ENCODE peak calls at places on chromosomes 7 and 10, in ten cellular contexts. One of them, this sample, is unnamed.

GRCh38 chr7:49638166-49638565 is 135.3 kb upstream of the VWC2 start:
- DNase-seq in CD8-positive, alpha-beta T cell: no peak
- DNase-seq in A549: no peak
- DNase-seq in heart left ventricle: no peak
- DNase-seq in right lobe of liver: no peak
- DNase-seq in suprapubic skin: no peak
- DNase-seq in stomach: no peak
- DNase-seq in IMR-90: no peak
- DNase-seq in tibial nerve: no peak
- DNase-seq in cardiac muscle cell: no peak
- DNase-seq in this sample: no peak

GRCh38 chr10:28532223-28532508 is 752 bp upstream of the WAC start:
- DNase-seq in CD8-positive, alpha-beta T cell: no peak
- DNase-seq in A549: peak; percentile 21
- DNase-seq in heart left ventricle: no peak
- DNase-seq in right lobe of liver: peak; percentile 72
- DNase-seq in suprapubic skin: peak; percentile 83
- DNase-seq in stomach: no peak
- DNase-seq in IMR-90: no peak
- DNase-seq in tibial nerve: peak; percentile 23
- DNase-seq in cardiac muscle cell: no peak
- DNase-seq in this sample: no peak

GRCh38 chr7:137670521-137671064 is 176.2 kb downstream of the DGKI start:
- DNase-seq in CD8-positive, alpha-beta T cell: no peak
- DNase-seq in A549: no peak
- DNase-seq in heart left ventricle: no peak
- DNase-seq in right lobe of liver: no peak
- DNase-seq in suprapubic skin: no peak
- DNase-seq in stomach: no peak
- DNase-seq in IMR-90: peak; percentile 41
- DNase-seq in tibial nerve: no peak
- DNase-seq in cardiac muscle cell: no peak
- DNase-seq in this sample: no peak

GRCh38 chr7:31791881-31792280 is 104.9 kb downstream of the PPP1R17 start:
- DNase-seq in CD8-positive, alpha-beta T cell: no peak
- DNase-seq in A549: no peak
- DNase-seq in heart left ventricle: no peak
- DNase-seq in right lobe of liver: no peak
- DNase-seq in suprapubic skin: no peak
- DNase-seq in stomach: no peak
- DNase-seq in IMR-90: peak; percentile 72
- DNase-seq in tibial nerve: no peak
- DNase-seq in cardiac muscle cell: no peak
- DNase-seq in this sample: no peak

GRCh38 chr10:15245530-15245929 is 77.0 kb upstream of the NMT2 start:
- DNase-seq in CD8-positive, alpha-beta T cell: peak; percentile 55
- DNase-seq in A549: no peak
- DNase-seq in heart left ventricle: no peak
- DNase-seq in right lobe of liver: no peak
- DNase-seq in suprapubic skin: no peak
- DNase-seq in stomach: no peak
- DNase-seq in IMR-90: no peak
- DNase-seq in tibial nerve: no peak
- DNase-seq in cardiac muscle cell: peak; percentile 26
- DNase-seq in this sample: no peak

GRCh38 chr7:105806592-105807266 is 69.7 kb downstream of the ATXN7L1 start:
- DNase-seq in CD8-positive, alpha-beta T cell: peak; percentile 68
- DNase-seq in A549: peak; percentile 73
- DNase-seq in heart left ventricle: no peak
- DNase-seq in right lobe of liver: no peak
- DNase-seq in suprapubic skin: no peak
- DNase-seq in stomach: peak; percentile 35
- DNase-seq in IMR-90: peak; percentile 79
- DNase-seq in tibial nerve: no peak
- DNase-seq in cardiac muscle cell: peak; percentile 58
- DNase-seq in this sample: peak; percentile 55

GRCh38 chr10:52420656-52421055 is 106.6 kb downstream of the DKK1 start:
- DNase-seq in CD8-positive, alpha-beta T cell: no peak
- DNase-seq in A549: no peak
- DNase-seq in heart left ventricle: no peak
- DNase-seq in right lobe of liver: no peak
- DNase-seq in suprapubic skin: no peak
- DNase-seq in stomach: no peak
- DNase-seq in IMR-90: no peak
- DNase-seq in tibial nerve: no peak
- DNase-seq in cardiac muscle cell: peak; percentile 40
- DNase-seq in this sample: no peak

GRCh38 chr10:85043207-85043606 is 714.8 kb downstream of the CCSER2 start:
- DNase-seq in CD8-positive, alpha-beta T cell: no peak
- DNase-seq in A549: no peak
- DNase-seq in heart left ventricle: no peak
- DNase-seq in right lobe of liver: no peak
- DNase-seq in suprapubic skin: no peak
- DNase-seq in stomach: no peak
- DNase-seq in IMR-90: no peak
- DNase-seq in tibial nerve: no peak
- DNase-seq in cardiac muscle cell: no peak
- DNase-seq in this sample: no peak

GRCh38 chr10:30028006-30028441 is 31.4 kb downstream of the JCAD start:
- DNase-seq in CD8-positive, alpha-beta T cell: peak; percentile 62
- DNase-seq in A549: no peak
- DNase-seq in heart left ventricle: peak; percentile 71
- DNase-seq in right lobe of liver: no peak
- DNase-seq in suprapubic skin: no peak
- DNase-seq in stomach: peak; percentile 66
- DNase-seq in IMR-90: no peak
- DNase-seq in tibial nerve: peak; percentile 56
- DNase-seq in cardiac muscle cell: peak; percentile 38
- DNase-seq in this sample: no peak

GRCh38 chr7:142111509-142111908 is at the start of gene MGAM2:
- DNase-seq in CD8-positive, alpha-beta T cell: no peak
- DNase-seq in A549: no peak
- DNase-seq in heart left ventricle: no peak
- DNase-seq in right lobe of liver: no peak
- DNase-seq in suprapubic skin: no peak
- DNase-seq in stomach: no peak
- DNase-seq in IMR-90: no peak
- DNase-seq in tibial nerve: no peak
- DNase-seq in cardiac muscle cell: no peak
- DNase-seq in this sample: no peak

GRCh38 chr10:110867807-110868465 is 3.8 kb upstream of the PDCD4 start:
- DNase-seq in CD8-positive, alpha-beta T cell: no peak
- DNase-seq in A549: no peak
- DNase-seq in heart left ventricle: no peak
- DNase-seq in right lobe of liver: no peak
- DNase-seq in suprapubic skin: no peak
- DNase-seq in stomach: no peak
- DNase-seq in IMR-90: no peak
- DNase-seq in tibial nerve: no peak
- DNase-seq in cardiac muscle cell: no peak
- DNase-seq in this sample: no peak

GRCh38 chr7:117230276-117231046 is 92.4 kb downstream of the WNT2 start:
- DNase-seq in CD8-positive, alpha-beta T cell: no peak
- DNase-seq in A549: no peak
- DNase-seq in heart left ventricle: no peak
- DNase-seq in right lobe of liver: no peak
- DNase-seq in suprapubic skin: no peak
- DNase-seq in stomach: no peak
- DNase-seq in IMR-90: peak; percentile 95
- DNase-seq in tibial nerve: no peak
- DNase-seq in cardiac muscle cell: peak; percentile 47
- DNase-seq in this sample: no peak

DNA sequence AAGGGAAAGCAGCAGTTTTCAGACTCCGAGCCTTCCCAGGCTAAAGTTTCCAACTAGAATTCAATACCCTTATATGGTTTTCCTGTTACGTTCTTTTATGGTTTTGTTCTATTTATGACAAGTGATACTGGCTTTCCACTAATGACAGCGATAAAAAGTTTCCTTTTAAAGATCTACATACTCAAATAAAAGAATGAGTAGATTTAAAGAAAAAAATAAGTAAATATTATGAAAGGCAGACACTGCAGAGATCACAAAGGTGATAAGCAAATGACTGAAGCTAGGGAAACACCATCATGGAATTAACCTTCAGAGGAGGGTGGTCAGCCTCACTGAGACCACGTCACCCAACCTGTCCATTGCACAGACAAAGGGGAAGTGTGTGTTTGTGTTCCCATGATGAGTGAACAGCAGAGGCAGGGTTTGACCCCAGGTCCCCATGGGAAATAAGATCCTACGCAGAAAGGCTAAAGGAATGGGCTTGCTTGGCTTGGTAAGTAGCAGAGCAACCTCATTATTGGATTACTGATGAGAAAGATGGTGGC is 4.0 kb downstream of the VSIR start:
- DNase-seq in CD8-positive, alpha-beta T cell: no peak
- DNase-seq in A549: no peak
- DNase-seq in heart left ventricle: peak; percentile 27
- DNase-seq in right lobe of liver: no peak
- DNase-seq in suprapubic skin: no peak
- DNase-seq in stomach: no peak
- DNase-seq in IMR-90: peak; percentile 31
- DNase-seq in tibial nerve: no peak
- DNase-seq in cardiac muscle cell: no peak
- DNase-seq in this sample: no peak
- H3K27ac ChIP-seq in CD8-positive, alpha-beta T cell: peak overlapping the region; percentile 80
- H3K27ac ChIP-seq in A549: peak overlapping the region; percentile 99
- H3K27ac ChIP-seq in heart left ventricle: peak overlapping the region; percentile 97
- H3K27ac ChIP-seq in right lobe of liver: peak overlapping the region; percentile 79
- H3K27ac ChIP-seq in suprapubic skin: peak overlapping the region; percentile 86
- H3K27ac ChIP-seq in stomach: peak overlapping the region; percentile 92
- H3K27ac ChIP-seq in IMR-90: peak overlapping the region; percentile 66
- H3K27ac ChIP-seq in tibial nerve: peak overlapping the region; percentile 88
- H3K27ac ChIP-seq in cardiac muscle cell: no peak overlapping the region
- H3K27ac ChIP-seq in this sample: peak overlapping the region; percentile 96

GRCh38 chr7:24718977-24719491 is 38.2 kb downstream of the GSDME start:
- DNase-seq in CD8-positive, alpha-beta T cell: no peak
- DNase-seq in A549: no peak
- DNase-seq in heart left ventricle: no peak
- DNase-seq in right lobe of liver: no peak
- DNase-seq in suprapubic skin: no peak
- DNase-seq in stomach: no peak
- DNase-seq in IMR-90: no peak
- DNase-seq in tibial nerve: no peak
- DNase-seq in cardiac muscle cell: no peak
- DNase-seq in this sample: no peak

GRCh38 chr7:24717694-24718320 is 39.5 kb downstream of the GSDME start:
- DNase-seq in CD8-positive, alpha-beta T cell: no peak
- DNase-seq in A549: no peak
- DNase-seq in heart left ventricle: no peak
- DNase-seq in right lobe of liver: no peak
- DNase-seq in suprapubic skin: no peak
- DNase-seq in stomach: no peak
- DNase-seq in IMR-90: no peak
- DNase-seq in tibial nerve: no peak
- DNase-seq in cardiac muscle cell: peak; percentile 56
- DNase-seq in this sample: no peak

GRCh38 chr7:24716480-24717246 is 40.6 kb downstream of the GSDME start:
- DNase-seq in CD8-positive, alpha-beta T cell: no peak
- DNase-seq in A549: no peak
- DNase-seq in heart left ventricle: no peak
- DNase-seq in right lobe of liver: no peak
- DNase-seq in suprapubic skin: no peak
- DNase-seq in stomach: no peak
- DNase-seq in IMR-90: no peak
- DNase-seq in tibial nerve: no peak
- DNase-seq in cardiac muscle cell: no peak
- DNase-seq in this sample: no peak

GRCh38 chr7:24717247-24717622 is 40.0 kb downstream of the GSDME start:
- DNase-seq in CD8-positive, alpha-beta T cell: no peak
- DNase-seq in A549: no peak
- DNase-seq in heart left ventricle: no peak
- DNase-seq in right lobe of liver: no peak
- DNase-seq in suprapubic skin: no peak
- DNase-seq in stomach: no peak
- DNase-seq in IMR-90: no peak
- DNase-seq in tibial nerve: no peak
- DNase-seq in cardiac muscle cell: no peak
- DNase-seq in this sample: no peak

DNA sequence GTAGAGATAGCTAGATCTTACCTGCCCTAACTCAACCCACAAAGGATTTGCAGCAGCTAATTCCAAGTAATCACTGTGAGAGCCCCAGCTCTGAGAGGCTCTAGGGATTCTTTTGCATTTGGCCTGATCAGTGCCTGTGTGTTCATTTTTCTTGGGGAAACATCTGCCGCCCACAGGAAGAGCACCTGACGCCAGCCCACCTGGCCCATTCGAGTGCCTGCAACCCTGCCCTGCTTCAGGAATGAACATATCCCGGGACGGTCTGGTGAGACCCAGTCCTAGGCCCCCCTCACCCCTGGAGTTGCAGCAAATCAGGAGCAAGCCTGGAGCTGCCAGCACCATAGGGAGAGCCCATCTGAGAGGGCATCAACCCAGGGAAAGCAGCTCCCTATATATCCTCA is 38.8 kb downstream of the GSDME start:
- DNase-seq in CD8-positive, alpha-beta T cell: no peak
- DNase-seq in A549: no peak
- DNase-seq in heart left ventricle: no peak
- DNase-seq in right lobe of liver: no peak
- DNase-seq in suprapubic skin: no peak
- DNase-seq in stomach: no peak
- DNase-seq in IMR-90: no peak
- DNase-seq in tibial nerve: no peak
- DNase-seq in cardiac muscle cell: no peak
- DNase-seq in this sample: no peak
- H3K4me3 ChIP-seq in CD8-positive, alpha-beta T cell: no peak overlapping the region
- H3K4me3 ChIP-seq in A549: no peak overlapping the region
- H3K4me3 ChIP-seq in heart left ventricle: no peak overlapping the region
- H3K4me3 ChIP-seq in right lobe of liver: no peak overlapping the region
- H3K4me3 ChIP-seq in suprapubic skin: no peak overlapping the region
- H3K4me3 ChIP-seq in stomach: no peak overlapping the region
- H3K4me3 ChIP-seq in IMR-90: no peak overlapping the region
- H3K4me3 ChIP-seq in tibial nerve: no peak overlapping the region
- H3K4me3 ChIP-seq in cardiac muscle cell: no peak overlapping the region
- H3K4me3 ChIP-seq in this sample: no peak overlapping the region

GRCh38 chr7:18570890-18571478 is 75.4 kb downstream of the HDAC9 start:
- DNase-seq in CD8-positive, alpha-beta T cell: no peak
- DNase-seq in A549: peak; percentile 3
- DNase-seq in heart left ventricle: no peak
- DNase-seq in right lobe of liver: no peak
- DNase-seq in suprapubic skin: no peak
- DNase-seq in stomach: no peak
- DNase-seq in IMR-90: peak; percentile 42
- DNase-seq in tibial nerve: no peak
- DNase-seq in cardiac muscle cell: peak; percentile 70
- DNase-seq in this sample: no peak
- TF ChIP-seq CTCF in CD8-positive, alpha-beta T cell: no peak
- TF ChIP-seq CTCF in A549: peak; percentile 52
- TF ChIP-seq CTCF in heart left ventricle: peak; percentile 25
- TF ChIP-seq CTCF in right lobe of liver: peak; percentile 55
- TF ChIP-seq CTCF in suprapubic skin: no peak
- TF ChIP-seq CTCF in stomach: no peak
- TF ChIP-seq CTCF in IMR-90: peak; percentile 54
- TF ChIP-seq CTCF in tibial nerve: peak; percentile 40
- TF ChIP-seq CTCF in cardiac muscle cell: peak; percentile 49
- TF ChIP-seq CTCF in this sample: no peak

DNA sequence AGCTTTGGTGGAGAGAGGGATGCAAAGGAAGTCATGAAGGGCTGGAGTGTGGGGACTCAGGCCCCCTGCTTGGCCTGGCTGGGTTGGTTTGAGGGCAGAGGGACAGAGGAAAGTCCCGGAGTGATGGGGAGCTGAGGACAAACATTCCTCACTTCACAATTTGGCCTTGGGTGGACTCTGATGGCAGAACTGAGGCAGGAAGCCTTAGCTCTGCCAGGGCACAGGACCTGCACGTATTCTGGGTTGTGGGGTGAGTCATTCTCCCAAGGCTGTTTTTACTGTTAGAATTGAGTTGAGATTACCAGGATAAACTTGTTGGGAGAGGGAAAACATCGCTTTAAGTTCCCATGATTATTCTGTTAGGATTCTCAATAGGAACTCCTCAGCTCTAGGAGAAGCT is 2.6 kb downstream of the GOLGA7B start:
- DNase-seq in CD8-positive, alpha-beta T cell: no peak
- DNase-seq in A549: no peak
- DNase-seq in heart left ventricle: no peak
- DNase-seq in right lobe of liver: no peak
- DNase-seq in suprapubic skin: no peak
- DNase-seq in stomach: no peak
- DNase-seq in IMR-90: no peak
- DNase-seq in tibial nerve: no peak
- DNase-seq in cardiac muscle cell: no peak
- DNase-seq in this sample: no peak
- H3K27ac ChIP-seq in CD8-positive, alpha-beta T cell: no peak overlapping the region
- H3K27ac ChIP-seq in A549: no peak overlapping the region
- H3K27ac ChIP-seq in heart left ventricle: no peak overlapping the region
- H3K27ac ChIP-seq in right lobe of liver: no peak overlapping the region
- H3K27ac ChIP-seq in suprapubic skin: peak overlapping the region; percentile 77
- H3K27ac ChIP-seq in stomach: no peak overlapping the region
- H3K27ac ChIP-seq in IMR-90: no peak overlapping the region
- H3K27ac ChIP-seq in tibial nerve: no peak overlapping the region
- H3K27ac ChIP-seq in cardiac muscle cell: no peak overlapping the region
- H3K27ac ChIP-seq in this sample: no peak overlapping the region